ENCODE peak calls at places on chromosomes 16 and 17, in ten cellular contexts. L is thoracic aorta; N is activated T-cell treated with anti-CD3 and anti-CD28 coated beads, Interleukin-2, amount 50 U/mL, for 72 hours; E is CD8-positive, alpha-beta memory T cell; D is right lobe of liver; H is GOT3; T is NCI-H460; Z is EL; V is B cell; P is memory B cell. J is an unnamed sample.

GRCh38 chr16:71767060-71767900 is 41.4 kb downstream of the AP1G1 start:
- DNase-seq in P (no peak), D (no peak), Z (no peak), V (no peak), N (no peak), L (no peak), T (no peak), E (no peak), H (no peak), J (no peak)

GRCh38 chr16:67541391-67542263 is 13.0 kb downstream of the RIPOR1 start:
- DNase-seq in E (no peak), H (no peak), V (no peak), T (no peak), N (no peak), P (no peak), Z (peak), D (no peak), L (no peak), J (no peak)

GRCh38 chr16:68287276-68288251 is 23.2 kb downstream of the SLC7A6OS start:
- DNase-seq in N (peak), P (no peak), H (peak), D (no peak), Z (peak), T (no peak), V (no peak), E (peak), L (peak), J (peak)

GRCh38 chr17:19958023-19958422 is 19.6 kb downstream of the AKAP10 start:
- DNase-seq in D (no peak), Z (peak), T (peak), L (no peak), H (no peak), V (no peak), P (no peak), E (no peak), N (no peak), J (peak)

GRCh38 chr17:50440172-50440837 is 14.3 kb downstream of the ACSF2 start:
- DNase-seq in N (no peak), D (peak), L (no peak), V (no peak), H (no peak), T (no peak), Z (no peak), E (no peak), P (no peak), J (no peak)

GRCh38 chr17:79721993-79722671 is 8.6 kb upstream of the ENPP7 start:
- DNase-seq in Z (no peak), D (no peak), L (no peak), T (no peak), V (no peak), E (no peak), P (no peak), N (no peak), H (no peak), J (no peak)

GRCh38 chr17:60600490-60601431 is 768 bp downstream of the PPM1D start:
- DNase-seq in N (peak), T (peak), V (peak), H (peak), L (peak), P (peak), D (peak), Z (peak), E (peak), J (peak)

GRCh38 chr17:48025904-48026502 is 11.6 kb downstream of the COPZ2 start:
- DNase-seq in E (no peak), N (no peak), T (no peak), P (no peak), D (no peak), L (peak), V (no peak), H (peak), Z (peak), J (no peak)

GRCh38 chr17:49515196-49515770 is 20.2 kb downstream of the NGFR start:
- DNase-seq in V (peak), T (peak), D (peak), P (no peak), N (no peak), L (peak), E (no peak), Z (peak), H (peak), J (peak)

GRCh38 chr16:31157136-31157535 is 7.3 kb upstream of the PRSS36 start:
- DNase-seq in P (no peak), Z (no peak), H (no peak), D (no peak), T (no peak), L (no peak), E (no peak), V (peak), N (peak), J (no peak)

GRCh38 chr16:24858219-24859041 is 12.7 kb downstream of the SLC5A11 start:
- DNase-seq in T (peak), V (peak), H (no peak), D (peak), E (peak), N (peak), L (no peak), Z (peak), P (peak), J (peak)

GRCh38 chr16:67370686-67371085 is 22.6 kb downstream of the TPPP3 start:
- DNase-seq in L (no peak), D (no peak), H (no peak), V (no peak), P (no peak), E (no peak), N (no peak), T (no peak), Z (no peak), J (no peak)

GRCh38 chr17:19712436-19713004 is 3.9 kb downstream of the SLC47A2 start:
- DNase-seq in D (no peak), H (no peak), E (no peak), T (no peak), N (no peak), P (no peak), Z (no peak), V (peak), L (no peak), J (no peak)

GRCh38 chr17:61463068-61463980 is 11.1 kb downstream of the TBX4 start:
- DNase-seq in V (no peak), H (no peak), T (no peak), L (no peak), Z (no peak), E (no peak), N (no peak), P (no peak), D (no peak), J (no peak)

GRCh38 chr16:48526058-48526957 is 83.7 kb downstream of the N4BP1 start:
- DNase-seq in H (no peak), Z (no peak), V (no peak), N (peak), E (no peak), P (peak), T (peak), D (peak), L (no peak), J (no peak)